ENCODE peak calls at places on chromosomes 11 and 22, in ten cellular contexts. H is EH; B is activated CD4-positive, alpha-beta T cell treated with anti-CD3 and anti-CD28 coated beads, Interleukin-2, amount 50 U/mL, for 1 hour; F is HTR-8/SVneo; S is T-helper 2 cell; M is activated naive CD4-positive, alpha-beta T cell; I is endodermal cell; V is iris pigment epithelial cell; A is T follicular helper cell; U is T-cell. Z is an unnamed sample.

GRCh38 chr11:66288138-66288865 is 641 bp downstream of the YIF1A start:
- DNase-seq in H (peak), B (no peak), F (no peak), S (no peak), M (no peak), I (peak), V (peak), A (no peak), U (no peak), Z (no peak)

GRCh38 chr22:50435701-50436115 is 39.1 kb downstream of the SBF1 start:
- DNase-seq in H (no peak), B (no peak), F (no peak), S (no peak), M (no peak), I (no peak), V (no peak), A (no peak), U (no peak), Z (no peak)

GRCh38 chr22:27973851-27974250 is 54.8 kb upstream of the PITPNB start:
- DNase-seq in H (no peak), B (no peak), F (no peak), S (no peak), M (no peak), I (no peak), V (no peak), A (no peak), U (no peak), Z (no peak)

GRCh38 chr22:25407226-25407858 is 157.1 kb upstream of the GRK3 start:
- DNase-seq in H (no peak), B (no peak), F (no peak), S (no peak), M (no peak), I (no peak), V (no peak), A (no peak), U (no peak), Z (no peak)

GRCh38 chr22:23431337-23432072 is 148.6 kb downstream of the IGLL1 start:
- DNase-seq in H (no peak), B (no peak), F (no peak), S (no peak), M (no peak), I (peak), V (peak), A (no peak), U (no peak), Z (no peak)

GRCh38 chr11:124758355-124759267 is 3.5 kb downstream of the ESAM start:
- DNase-seq in H (peak), B (peak), F (no peak), S (peak), M (peak), I (peak), V (peak), A (peak), U (peak), Z (no peak)

GRCh38 chr22:39236321-39237275 is 8.2 kb downstream of the PDGFB start:
- DNase-seq in H (no peak), B (peak), F (no peak), S (peak), M (no peak), I (no peak), V (no peak), A (no peak), U (peak), Z (no peak)

GRCh38 chr11:12848413-12848812 is 160.7 kb upstream of the RASSF10 start:
- DNase-seq in H (no peak), B (no peak), F (no peak), S (no peak), M (no peak), I (no peak), V (no peak), A (no peak), U (no peak), Z (no peak)

GRCh38 chr11:130815921-130816320 is 100.4 kb downstream of the SNX19 start:
- DNase-seq in H (no peak), B (no peak), F (no peak), S (no peak), M (no peak), I (no peak), V (no peak), A (no peak), U (no peak), Z (no peak)

GRCh38 chr22:40477683-40478348 is 107.4 kb downstream of the SGSM3 start:
- DNase-seq in H (no peak), B (no peak), F (no peak), S (no peak), M (no peak), I (no peak), V (no peak), A (no peak), U (no peak), Z (no peak)

GRCh38 chr22:48045369-48045768 is 1282.9 kb downstream of the TBC1D22A start:
- DNase-seq in H (no peak), B (no peak), F (no peak), S (no peak), M (no peak), I (no peak), V (no peak), A (no peak), U (no peak), Z (no peak)

GRCh38 chr22:33274214-33274828 is 216.1 kb upstream of the SYN3 start:
- DNase-seq in H (peak), B (no peak), F (no peak), S (no peak), M (no peak), I (peak), V (no peak), A (no peak), U (no peak), Z (no peak)

GRCh38 chr22:48573766-48574165 is 1253.9 kb downstream of the BRD1 start:
- DNase-seq in H (no peak), B (no peak), F (no peak), S (no peak), M (no peak), I (no peak), V (no peak), A (no peak), U (no peak), Z (no peak)

GRCh38 chr11:112805658-112806057 is 155.6 kb upstream of the NCAM1 start:
- DNase-seq in H (no peak), B (no peak), F (no peak), S (no peak), M (no peak), I (no peak), V (no peak), A (no peak), U (no peak), Z (no peak)

GRCh38 chr11:34624069-34624468 is 3.2 kb downstream of the EHF start:
- DNase-seq in H (no peak), B (peak), F (no peak), S (peak), M (no peak), I (no peak), V (no peak), A (no peak), U (peak), Z (no peak)

GRCh38 chr11:96090711-96091110 is 166.8 kb upstream of the MTMR2 start:
- DNase-seq in H (peak), B (no peak), F (peak), S (no peak), M (no peak), I (no peak), V (peak), A (no peak), U (no peak), Z (no peak)

GRCh38 chr11:122634507-122634906 is 21.0 kb upstream of the UBASH3B start:
- DNase-seq in H (peak), B (no peak), F (peak), S (no peak), M (no peak), I (peak), V (no peak), A (no peak), U (no peak), Z (no peak)

GRCh38 chr11:123480290-123480815 is 50.3 kb downstream of the GRAMD1B start:
- DNase-seq in H (no peak), B (no peak), F (no peak), S (no peak), M (no peak), I (no peak), V (no peak), A (no peak), U (no peak), Z (no peak)

GRCh38 chr22:37304595-37305343 is 22.5 kb downstream of the CYTH4 start:
- DNase-seq in H (peak), B (no peak), F (no peak), S (no peak), M (no peak), I (no peak), V (peak), A (no peak), U (no peak), Z (no peak)

GRCh38 chr22:43867839-43868652 is 5.7 kb upstream of the SULT4A1 start:
- DNase-seq in H (peak), B (no peak), F (peak), S (no peak), M (no peak), I (peak), V (peak), A (no peak), U (no peak), Z (peak)

GRCh38 chr11:114026355-114026754 is 33.2 kb upstream of the ZBTB16 start:
- DNase-seq in H (peak), B (no peak), F (no peak), S (peak), M (no peak), I (peak), V (peak), A (no peak), U (peak), Z (no peak)

GRCh38 chr11:44453213-44453612 is 112.2 kb upstream of the CD82 start:
- DNase-seq in H (no peak), B (no peak), F (no peak), S (no peak), M (no peak), I (no peak), V (no peak), A (no peak), U (no peak), Z (no peak)

GRCh38 chr11:103947566-103947919 is 88.9 kb upstream of the DDI1 start:
- DNase-seq in H (peak), B (no peak), F (no peak), S (no peak), M (no peak), I (no peak), V (peak), A (no peak), U (no peak), Z (no peak)

Z was measured in kidney epithelial cell.